ENCODE peak calls at places on chromosomes 5 and 9, in five cellular contexts. S, M, I, Q and X are unnamed samples.
A peak's percentile ranks its signal among the peaks of the same experiment; 100 is the strongest.

GRCh38 chr5:158017433-158017832 is 158.5 kb upstream of the CLINT1 start:
- DNase-seq in S (no peak), M (no peak), I (no peak), Q (no peak), X (no peak)

GRCh38 chr5:45162974-45163373 is 354.2 kb downstream of the MRPS30 start:
- DNase-seq in S (peak; percentile 25), M (peak; percentile 4), I (no peak), Q (no peak), X (no peak)

GRCh38 chr5:154829589-154830218 is 20.7 kb downstream of the FAXDC2 start:
- DNase-seq in S (no peak), M (peak; percentile 68), I (peak; percentile 88), Q (peak; percentile 27), X (no peak)

GRCh38 chr5:83337453-83338035 is 134.0 kb upstream of the VCAN start:
- DNase-seq in S (no peak), M (no peak), I (no peak), Q (no peak), X (no peak)

GRCh38 chr9:16904655-16905054 is 34.2 kb upstream of the BNC2 start:
- DNase-seq in S (no peak), M (no peak), I (no peak), Q (no peak), X (no peak)

GRCh38 chr9:110579763-110580255 is 268 bp upstream of the SVEP1 start:
- DNase-seq in S (peak; percentile 79), M (peak; percentile 37), I (no peak), Q (no peak), X (no peak)

GRCh38 chr5:42268630-42269029 is 154.6 kb upstream of the GHR start:
- DNase-seq in S (no peak), M (peak; percentile 27), I (peak; percentile 12), Q (no peak), X (no peak)

GRCh38 chr9:94985649-94986048 is 259.1 kb downstream of the AOPEP start:
- DNase-seq in S (no peak), M (no peak), I (no peak), Q (no peak), X (no peak)

GRCh38 chr5:138884554-138884953 is 9.4 kb upstream of the LRRTM2 start:
- DNase-seq in S (no peak), M (no peak), I (no peak), Q (no peak), X (no peak)

GRCh38 chr9:77802512-77803293 is 154.6 kb upstream of the GNA14 start:
- DNase-seq in S (no peak), M (no peak), I (no peak), Q (no peak), X (no peak)

GRCh38 chr5:133114933-133115310 is 63.1 kb downstream of the HSPA4 start:
- DNase-seq in S (no peak), M (no peak), I (no peak), Q (no peak), X (no peak)

GRCh38 chr5:24598926-24599325 is 45.9 kb downstream of the CDH10 start:
- DNase-seq in S (no peak), M (no peak), I (no peak), Q (no peak), X (no peak)

GRCh38 chr5:33257807-33258491 is 182.8 kb upstream of the TARS1 start:
- DNase-seq in S (no peak), M (peak; percentile 89), I (no peak), Q (no peak), X (no peak)

GRCh38 chr9:100317706-100318105 is 35.0 kb downstream of the TEX10 start:
- DNase-seq in S (no peak), M (peak; percentile 77), I (no peak), Q (no peak), X (no peak)

GRCh38 chr5:74918232-74918669 is 52.1 kb upstream of the FAM169A start:
- DNase-seq in S (no peak), M (no peak), I (no peak), Q (no peak), X (no peak)

GRCh38 chr5:158026248-158027031 is 167.5 kb upstream of the CLINT1 start:
- DNase-seq in S (no peak), M (no peak), I (no peak), Q (no peak), X (peak; percentile 71)

GRCh38 chr9:131854334-131854733 is 114.5 kb upstream of the RAPGEF1 start:
- DNase-seq in S (no peak), M (no peak), I (no peak), Q (no peak), X (no peak)

GRCh38 chr9:73780916-73781315 is 629.3 kb downstream of the ANXA1 start:
- DNase-seq in S (no peak), M (peak; percentile 71), I (peak; percentile 56), Q (no peak), X (no peak)

GRCh38 chr9:97744710-97745708 is 47.9 kb upstream of the XPA start:
- DNase-seq in S (no peak), M (no peak), I (no peak), Q (no peak), X (no peak)

GRCh38 chr9:136713555-136713949 is 1.2 kb downstream of the DIPK1B start:
- DNase-seq in S (no peak), M (no peak), I (no peak), Q (no peak), X (no peak)

GRCh38 chr9:133656211-133657119 is 20.3 kb downstream of the DBH start:
- DNase-seq in S (no peak), M (no peak), I (no peak), Q (peak; percentile 68), X (no peak)

GRCh38 chr5:175742290-175742994 is 84.6 kb downstream of the HRH2 start:
- DNase-seq in S (no peak), M (no peak), I (no peak), Q (no peak), X (no peak)

GRCh38 chr5:141598389-141599360 is 20.1 kb downstream of the DIAPH1 start:
- DNase-seq in S (no peak), M (peak; percentile 21), I (no peak), Q (no peak), X (no peak)

GRCh38 chr9:124047106-124047716 is 35.6 kb downstream of the LHX2 start:
- DNase-seq in S (no peak), M (no peak), I (no peak), Q (no peak), X (no peak)

GRCh38 chr5:180156141-180156540 is 52.9 kb downstream of the RASGEF1C start:
- DNase-seq in S (no peak), M (no peak), I (no peak), Q (no peak), X (no peak)

GRCh38 chr9:111179577-111179976 is 141.3 kb upstream of the LPAR1 start:
- DNase-seq in S (no peak), M (peak; percentile 24), I (no peak), Q (no peak), X (no peak)

GRCh38 chr5:97167435-97167834 is 15.6 kb downstream of the RIOK2 start:
- DNase-seq in S (no peak), M (no peak), I (no peak), Q (no peak), X (peak; percentile 34)